ENCODE peak calls at places on chromosome 10, in ten cellular contexts. Q, H, M, P, L, I, B, Z, F and D are unnamed samples.

GRCh38 chr10:30857803-30858202 is 173.9 kb downstream of the ZNF438 start:
- DNase-seq in Q (no peak), H (peak; percentile 28), M (no peak), P (no peak), L (no peak), I (no peak), B (peak; percentile 95), Z (peak; percentile 88), F (no peak), D (no peak)

GRCh38 chr10:17005621-17006566 is 123.7 kb downstream of the CUBN start:
- DNase-seq in Q (no peak), H (no peak), M (no peak), P (no peak), L (no peak), I (no peak), B (no peak), Z (no peak), F (no peak), D (no peak)

GRCh38 chr10:117699436-117700075 is 157.0 kb downstream of the EMX2 start:
- DNase-seq in Q (no peak), H (no peak), M (no peak), P (no peak), L (no peak), I (no peak), B (no peak), Z (no peak), F (no peak), D (peak; percentile 47)

GRCh38 chr10:123016228-123016627 is 7.4 kb downstream of the ACADSB start:
- DNase-seq in Q (no peak), H (no peak), M (no peak), P (no peak), L (no peak), I (no peak), B (no peak), Z (no peak), F (no peak), D (no peak)

GRCh38 chr10:21031232-21031790 is 134.2 kb upstream of the NEBL start:
- DNase-seq in Q (no peak), H (no peak), M (no peak), P (no peak), L (no peak), I (no peak), B (no peak), Z (no peak), F (no peak), D (no peak)

GRCh38 chr10:49598164-49598856 is 11.8 kb upstream of the SLC18A3 start:
- DNase-seq in Q (no peak), H (no peak), M (no peak), P (no peak), L (no peak), I (no peak), B (no peak), Z (peak; percentile 56), F (no peak), D (no peak)

GRCh38 chr10:119516381-119517234 is 25.9 kb downstream of the RGS10 start:
- DNase-seq in Q (peak; percentile 42), H (peak; percentile 49), M (no peak), P (no peak), L (no peak), I (no peak), B (no peak), Z (no peak), F (no peak), D (no peak)

GRCh38 chr10:60942604-60943269 is 1.2 kb downstream of the RHOBTB1 start:
- DNase-seq in Q (peak; percentile 34), H (peak; percentile 51), M (peak; percentile 25), P (peak; percentile 8), L (no peak), I (peak; percentile 16), B (peak; percentile 79), Z (no peak), F (no peak), D (no peak)

GRCh38 chr10:124353896-124354295 is 64.8 kb downstream of the OAT start:
- DNase-seq in Q (no peak), H (no peak), M (no peak), P (no peak), L (no peak), I (peak; percentile 22), B (no peak), Z (no peak), F (no peak), D (no peak)
- H3K27ac ChIP-seq in Q (no peak overlapping the region), H (no peak overlapping the region), M (no peak overlapping the region), P (no peak overlapping the region), L (no peak overlapping the region), I (peak overlapping the region; percentile 90), B (no peak overlapping the region), Z (no peak overlapping the region), F (no peak overlapping the region), D (peak overlapping the region; percentile 58)

DNA sequence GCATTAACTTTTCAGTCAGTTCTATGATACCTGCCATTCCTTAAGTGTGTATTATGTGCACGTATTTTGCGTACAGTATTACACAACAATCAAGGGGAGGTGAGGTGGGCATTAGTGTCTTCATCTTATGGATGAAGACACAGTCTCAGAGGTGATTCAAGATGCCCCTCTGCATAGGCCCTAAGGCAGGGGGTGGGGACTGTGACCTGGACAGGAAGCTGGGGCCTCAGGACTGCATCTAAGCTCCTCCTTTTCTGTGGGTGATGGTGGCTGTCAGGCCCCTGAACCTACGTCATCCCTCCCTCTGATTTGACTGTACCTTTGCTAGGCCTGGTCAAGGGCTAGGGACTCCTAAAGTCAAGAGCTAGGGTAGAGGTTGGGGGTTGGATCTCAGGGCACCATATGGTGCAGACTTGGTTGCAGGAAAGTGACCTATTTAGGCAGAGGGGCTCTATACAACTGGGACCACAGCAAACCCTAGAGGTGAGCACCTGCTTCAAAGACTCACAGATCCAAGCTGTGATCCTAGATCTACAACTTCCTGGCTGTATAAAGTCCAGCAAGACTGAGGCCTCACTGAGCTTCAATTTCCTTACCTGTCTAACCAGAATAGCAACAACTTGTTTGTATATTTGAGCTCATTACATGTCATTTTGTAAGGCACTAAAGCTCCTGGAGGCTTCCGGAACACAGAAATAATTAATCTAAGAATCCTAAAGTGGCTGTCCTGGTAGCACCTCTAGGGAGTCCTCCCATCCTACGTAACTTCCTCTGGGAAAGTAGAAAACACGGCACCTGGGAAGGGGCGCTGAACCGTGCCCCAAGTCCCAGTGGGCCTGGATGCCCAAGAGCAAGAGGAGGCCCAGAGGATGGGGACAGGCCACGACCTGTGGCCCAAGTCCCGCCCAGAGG is 39.1 kb downstream of the HK1 start:
- DNase-seq in Q (peak; percentile 92), H (no peak), M (no peak), P (no peak), L (no peak), I (no peak), B (no peak), Z (no peak), F (no peak), D (no peak)
- TF ChIP-seq POLR2AphosphoS5 in Q (peak; percentile 93), H (peak; percentile 63), M (no peak), P (peak; percentile 72), L (no peak), I (no peak), B (no peak), Z (no peak), F (no peak), D (peak; percentile 26)

GRCh38 chr10:59623823-59624535 is 85.7 kb downstream of the SLC16A9 start:
- DNase-seq in Q (no peak), H (no peak), M (no peak), P (no peak), L (no peak), I (no peak), B (no peak), Z (no peak), F (no peak), D (no peak)
- H3K36me3 ChIP-seq in Q (no peaks in the 10 kb centered on the region), H (no peaks in the 10 kb centered on the region), M (no peaks in the 10 kb centered on the region), P (no peaks in the 10 kb centered on the region), L (no peaks in the 10 kb centered on the region), I (no peaks in the 10 kb centered on the region), B (no peaks in the 10 kb centered on the region), Z (no peaks in the 10 kb centered on the region), F (no peaks in the 10 kb centered on the region), D (no peaks in the 10 kb centered on the region)

DNA sequence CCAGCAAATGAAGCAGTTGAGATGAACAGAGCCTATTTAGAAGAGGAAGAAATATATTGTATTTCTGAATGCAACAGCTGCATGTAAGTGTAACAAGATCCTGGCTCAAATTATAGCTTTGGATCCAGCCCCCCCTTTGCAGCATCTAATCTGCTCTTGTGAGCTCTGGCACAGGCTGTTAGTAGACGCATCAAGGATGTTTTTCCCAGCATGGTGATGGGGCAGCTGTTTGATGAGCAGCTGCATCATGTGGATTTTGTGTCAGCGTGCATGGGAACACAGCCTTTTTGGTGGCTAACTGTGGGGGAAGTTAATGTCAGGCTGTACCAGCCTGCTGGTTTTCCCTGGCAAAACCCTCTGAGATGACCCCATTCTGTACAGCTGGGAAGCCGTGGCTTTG is 70.4 kb downstream of the NPS start:
- DNase-seq in Q (no peak), H (no peak), M (no peak), P (no peak), L (no peak), I (no peak), B (no peak), Z (no peak), F (no peak), D (no peak)
- H3K27ac ChIP-seq in Q (no peak overlapping the region), H (no peak overlapping the region), M (no peak overlapping the region), P (no peak overlapping the region), L (no peak overlapping the region), I (no peak overlapping the region), B (no peak overlapping the region), Z (no peak overlapping the region), F (no peak overlapping the region), D (no peak overlapping the region)

GRCh38 chr10:88640186-88640585 is 24.1 kb upstream of the LIPF start:
- DNase-seq in Q (no peak), H (no peak), M (no peak), P (no peak), L (no peak), I (no peak), B (no peak), Z (no peak), F (no peak), D (no peak)
- TF ChIP-seq POLR2AphosphoS5 in Q (no peak), H (no peak), M (no peak), P (no peak), L (no peak), I (no peak), B (no peak), Z (no peak), F (no peak), D (no peak)